ENCODE peak calls at places on chromosomes 2 and 18, in seven cellular contexts. N is cardiac muscle cell, M is BJ, V is A549, O is GM06990, Y is astrocyte of the spinal cord, Q is stomach. J is an unnamed sample.

GRCh38 chr2:160491922-160492371 is 1.7 kb downstream of the RBMS1 start:
- DNase-seq in N (peak), M (peak), V (peak), O (no peak), Y (peak), Q (no peak), J (no peak)

GRCh38 chr2:215966951-215967350 is 46.4 kb downstream of the MREG start:
- DNase-seq in N (no peak), M (no peak), V (no peak), O (no peak), Y (no peak), Q (no peak), J (no peak)

GRCh38 chr18:42030586-42031182 is 75.7 kb downstream of the PIK3C3 start:
- DNase-seq in N (peak), M (no peak), V (peak), O (no peak), Y (peak), Q (no peak), J (peak)

GRCh38 chr2:66189598-66189997 is 245.3 kb upstream of the MEIS1 start:
- DNase-seq in N (peak), M (no peak), V (no peak), O (no peak), Y (no peak), Q (no peak), J (no peak)

GRCh38 chr18:58370662-58371061 is 258.2 kb downstream of the ALPK2 start:
- DNase-seq in N (no peak), M (no peak), V (no peak), O (no peak), Y (no peak), Q (no peak), J (no peak)

GRCh38 chr18:77057043-77057442 is 75.5 kb downstream of the MBP start:
- DNase-seq in N (peak), M (no peak), V (no peak), O (no peak), Y (no peak), Q (no peak), J (no peak)

GRCh38 chr18:7682334-7682733 is 115.2 kb downstream of the PTPRM start:
- DNase-seq in N (no peak), M (no peak), V (no peak), O (no peak), Y (no peak), Q (no peak), J (no peak)

GRCh38 chr18:76005632-76006031 is 489.4 kb downstream of the ZNF516 start:
- DNase-seq in N (no peak), M (no peak), V (no peak), O (no peak), Y (no peak), Q (no peak), J (no peak)

GRCh38 chr2:55519908-55520885 is 679 bp downstream of the CFAP36 start:
- DNase-seq in N (peak), M (no peak), V (peak), O (no peak), Y (peak), Q (no peak), J (no peak)

GRCh38 chr2:112154246-112155110 is 16.3 kb downstream of the FBLN7 start:
- DNase-seq in N (no peak), M (no peak), V (no peak), O (no peak), Y (no peak), Q (peak), J (no peak)

GRCh38 chr18:74498712-74499629 is 2.8 kb downstream of the CNDP2 start:
- DNase-seq in N (no peak), M (no peak), V (no peak), O (peak), Y (no peak), Q (peak), J (no peak)

GRCh38 chr2:38065502-38066135 is 10.3 kb downstream of the CYP1B1 start:
- DNase-seq in N (peak), M (no peak), V (no peak), O (no peak), Y (no peak), Q (no peak), J (no peak)

GRCh38 chr2:139165041-139165440 is 384.9 kb upstream of the NXPH2 start:
- DNase-seq in N (no peak), M (no peak), V (no peak), O (no peak), Y (no peak), Q (no peak), J (no peak)

GRCh38 chr18:79905389-79905911 is 46.0 kb downstream of the SLC66A2 start:
- DNase-seq in N (peak), M (no peak), V (no peak), O (no peak), Y (no peak), Q (no peak), J (no peak)

GRCh38 chr2:172233947-172234715 is 131.4 kb upstream of the DLX2 start:
- DNase-seq in N (no peak), M (no peak), V (no peak), O (no peak), Y (no peak), Q (no peak), J (no peak)

GRCh38 chr2:235432741-235433520 is 60.9 kb upstream of the AGAP1 start:
- DNase-seq in N (no peak), M (no peak), V (no peak), O (no peak), Y (no peak), Q (no peak), J (no peak)

GRCh38 chr2:227849906-227850305 is 21.5 kb upstream of the DAW1 start:
- DNase-seq in N (no peak), M (no peak), V (no peak), O (no peak), Y (no peak), Q (no peak), J (no peak)

GRCh38 chr2:167005096-167005495 is 116.8 kb downstream of the XIRP2 start:
- DNase-seq in N (no peak), M (no peak), V (no peak), O (no peak), Y (peak), Q (no peak), J (no peak)

GRCh38 chr18:78984941-78985784 is 5.5 kb downstream of the SALL3 start:
- DNase-seq in N (peak), M (no peak), V (peak), O (no peak), Y (peak), Q (no peak), J (no peak)

GRCh38 chr18:77103181-77103875 is 29.3 kb downstream of the MBP start:
- DNase-seq in N (peak), M (no peak), V (no peak), O (no peak), Y (no peak), Q (no peak), J (no peak)

GRCh38 chr18:2847341-2848144 is 737 bp downstream of the EMILIN2 start:
- DNase-seq in N (peak), M (no peak), V (no peak), O (peak), Y (peak), Q (no peak), J (no peak)

GRCh38 chr2:161745866-161746614 is 121.8 kb downstream of the SLC4A10 start:
- DNase-seq in N (no peak), M (no peak), V (no peak), O (no peak), Y (no peak), Q (no peak), J (no peak)

GRCh38 chr2:72920317-72921087 is 3.2 kb downstream of the EMX1 start:
- DNase-seq in N (peak), M (no peak), V (no peak), O (peak), Y (peak), Q (peak), J (peak)

GRCh38 chr2:24972315-24972958 is 682 bp upstream of the DNAJC27 start:
- DNase-seq in N (peak), M (no peak), V (peak), O (no peak), Y (peak), Q (no peak), J (peak)

GRCh38 chr18:41466436-41467160 is 488.4 kb upstream of the PIK3C3 start:
- DNase-seq in N (no peak), M (peak), V (no peak), O (no peak), Y (no peak), Q (no peak), J (no peak)

GRCh38 chr2:5530022-5530696 is 162.0 kb upstream of the SOX11 start:
- DNase-seq in N (no peak), M (no peak), V (no peak), O (no peak), Y (no peak), Q (no peak), J (no peak)

GRCh38 chr18:46377557-46377956 is 273.4 kb downstream of the HAUS1 start:
- DNase-seq in N (no peak), M (no peak), V (no peak), O (no peak), Y (no peak), Q (no peak), J (no peak)

DNA sequence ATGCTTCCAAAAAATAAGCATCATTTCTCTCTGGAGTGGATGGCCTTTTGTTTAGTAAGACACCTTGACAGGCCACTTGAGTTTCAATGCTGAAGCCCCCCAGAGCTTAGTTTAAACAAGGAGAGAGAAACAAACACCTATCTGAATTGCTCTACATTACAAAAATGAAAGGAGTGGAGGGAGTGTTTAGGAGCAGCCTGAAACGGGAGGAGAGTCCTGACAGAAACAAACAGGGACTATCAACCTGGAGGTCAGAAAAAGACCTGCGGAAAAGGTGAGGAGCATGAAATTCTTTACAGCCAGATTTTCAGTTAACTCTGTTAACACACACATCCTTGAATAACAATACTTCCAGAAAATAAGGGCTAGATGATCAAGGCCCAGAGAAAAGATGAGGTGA is 126.2 kb downstream of the NR4A2 start:
- DNase-seq in N (no peak), M (no peak), V (no peak), O (no peak), Y (no peak), Q (no peak), J (no peak)
- TF ChIP-seq CTCF in N (no peak), M (no peak), V (no peak), O (no peak), Y (no peak), Q (no peak), J (no peak)

DNA sequence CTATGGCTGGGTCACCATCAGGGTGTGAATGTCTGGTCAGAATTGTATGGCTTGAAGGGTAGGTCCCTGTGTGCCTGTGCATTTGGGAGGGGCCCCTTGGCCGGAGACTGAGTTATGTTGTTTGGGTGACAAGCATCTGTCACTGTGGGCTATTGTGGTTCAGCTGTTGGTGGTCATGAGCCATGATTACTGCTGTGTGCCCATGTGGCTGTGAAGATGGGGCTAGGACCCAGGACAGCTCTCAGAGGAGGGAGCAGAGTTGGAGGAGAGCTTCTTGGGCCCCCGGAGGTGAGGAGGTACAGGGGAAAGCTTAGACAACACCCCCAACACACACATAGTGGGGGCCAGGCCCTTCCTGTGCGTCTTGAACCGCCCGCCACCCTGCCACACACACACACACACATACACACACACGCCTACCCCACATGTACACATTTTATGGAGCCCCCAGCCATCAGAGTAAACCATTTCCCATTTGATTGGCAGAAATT is 1.8 kb downstream of the GAREM2 start:
- DNase-seq in N (no peak), M (no peak), V (no peak), O (no peak), Y (no peak), Q (no peak), J (no peak)
- H3K4me3 ChIP-seq in N (no peak), M (no peak), V (no peak), O (no peak), Y (no peak), Q (no peak), J (no peak)

GRCh38 chr2:85600235-85600575 is 2.3 kb downstream of the TMEM150A start:
- DNase-seq in N (no peak), M (no peak), V (no peak), O (no peak), Y (no peak), Q (no peak), J (no peak)

GRCh38 chr2:85600951-85601770 is 1.3 kb downstream of the TMEM150A start:
- DNase-seq in N (no peak), M (no peak), V (no peak), O (no peak), Y (no peak), Q (no peak), J (no peak)

GRCh38 chr2:85604568-85605339 is 2.3 kb upstream of the TMEM150A start:
- DNase-seq in N (peak), M (no peak), V (no peak), O (no peak), Y (peak), Q (no peak), J (no peak)

GRCh38 chr2:85601771-85602475 is 575 bp downstream of the TMEM150A start:
- DNase-seq in N (peak), M (no peak), V (peak), O (no peak), Y (peak), Q (peak), J (no peak)

DNA sequence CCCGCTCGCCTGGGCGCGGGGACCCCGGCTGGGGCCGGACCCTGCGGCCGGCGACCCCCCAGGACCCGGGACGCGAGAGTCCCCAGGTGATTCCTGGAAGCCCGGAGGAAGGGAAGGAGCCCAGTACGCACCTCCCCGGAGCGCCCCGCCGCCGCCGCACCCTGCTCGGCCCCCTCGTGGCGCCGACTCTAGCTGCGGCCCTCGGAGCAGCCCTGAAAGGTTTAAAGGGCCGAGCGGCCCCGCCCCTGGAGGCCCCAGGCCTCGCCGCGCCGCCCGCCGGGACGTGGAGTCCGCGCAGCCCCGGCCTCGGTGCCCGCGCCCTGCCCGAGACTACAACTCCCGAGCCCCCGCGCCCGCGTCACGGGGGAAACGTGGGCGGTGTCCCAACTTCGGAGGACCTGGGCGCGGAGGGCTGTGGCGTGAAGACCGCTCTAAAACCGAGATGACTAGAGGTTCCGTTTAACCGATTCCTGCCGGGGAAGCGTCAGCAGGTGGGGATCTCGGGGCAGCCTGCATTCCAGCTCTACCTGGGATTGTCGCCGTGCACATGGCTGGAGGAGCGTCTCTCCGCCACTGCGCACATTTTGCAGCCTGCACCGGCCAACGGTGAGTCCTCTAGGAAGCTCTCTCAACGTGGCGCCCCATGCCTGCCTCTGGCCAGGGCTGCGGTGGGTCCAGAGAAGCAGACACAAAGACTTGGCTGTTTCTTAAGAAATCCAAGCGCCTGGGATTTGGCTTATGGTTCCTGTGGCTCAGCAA is at the start of gene TMEM150A:
- DNase-seq in N (peak), M (no peak), V (peak), O (peak), Y (peak), Q (peak), J (peak)
- TF ChIP-seq CTCF in N (peak), M (peak), V (peak), O (peak), Y (peak), Q (peak), J (no peak)

GRCh38 chr18:13377496-13377895 is 158.9 kb downstream of the LDLRAD4 start:
- DNase-seq in N (no peak), M (no peak), V (no peak), O (no peak), Y (no peak), Q (no peak), J (no peak)
- H3K4me3 ChIP-seq in N (no peak), M (no peak), V (no peak), O (no peak), Y (no peak), Q (no peak), J (no peak)

GRCh38 chr2:159117658-159118057 is 149.2 kb downstream of the TANC1 start:
- DNase-seq in N (no peak), M (no peak), V (no peak), O (no peak), Y (no peak), Q (no peak), J (no peak)

GRCh38 chr2:159118115-159118858 is 149.8 kb downstream of the TANC1 start:
- DNase-seq in N (peak), M (no peak), V (peak), O (no peak), Y (peak), Q (peak), J (peak)

GRCh38 chr2:159116922-159117321 is 148.5 kb downstream of the TANC1 start:
- DNase-seq in N (no peak), M (no peak), V (no peak), O (no peak), Y (no peak), Q (no peak), J (no peak)

GRCh38 chr2:159119652-159120257 is 151.3 kb downstream of the TANC1 start:
- DNase-seq in N (no peak), M (no peak), V (no peak), O (no peak), Y (no peak), Q (no peak), J (peak)

GRCh38 chr2:159118859-159119510 is 150.5 kb downstream of the TANC1 start:
- DNase-seq in N (no peak), M (no peak), V (no peak), O (no peak), Y (no peak), Q (no peak), J (no peak)
- TF ChIP-seq CTCF in N (no peak), M (no peak), V (no peak), O (no peak), Y (no peak), Q (no peak), J (no peak)

DNA sequence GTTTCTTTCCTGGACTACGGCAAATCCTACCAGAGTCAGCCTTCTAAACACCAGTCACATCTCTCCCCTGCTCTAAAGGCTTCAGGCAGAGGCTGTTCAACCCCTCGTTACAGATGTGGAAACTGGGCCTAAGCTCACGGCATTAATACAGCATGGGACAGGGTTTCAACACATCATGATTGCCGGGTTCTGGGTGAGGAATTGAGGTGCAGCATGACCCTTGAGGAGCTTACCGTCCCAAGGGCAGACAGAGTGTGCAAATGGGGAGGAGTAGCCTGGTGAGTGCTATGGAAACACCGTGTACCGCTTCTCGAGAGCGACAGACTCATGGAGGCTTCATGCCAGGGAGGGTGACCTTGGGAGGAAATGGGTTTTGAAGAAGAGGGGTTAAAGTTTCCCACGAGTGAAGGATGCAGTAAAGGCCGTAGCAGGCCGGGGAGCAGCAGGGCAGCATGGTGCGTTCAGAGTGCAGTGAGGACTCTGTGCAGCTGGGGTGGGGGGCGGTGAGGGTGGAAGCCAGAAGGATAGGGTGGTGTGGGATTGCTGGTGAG is 51.1 kb downstream of the TGOLN2 start:
- DNase-seq in N (no peak), M (no peak), V (no peak), O (no peak), Y (no peak), Q (no peak), J (no peak)
- H3K4me3 ChIP-seq in N (no peak), M (no peak), V (no peak), O (no peak), Y (no peak), Q (no peak), J (no peak)

DNA sequence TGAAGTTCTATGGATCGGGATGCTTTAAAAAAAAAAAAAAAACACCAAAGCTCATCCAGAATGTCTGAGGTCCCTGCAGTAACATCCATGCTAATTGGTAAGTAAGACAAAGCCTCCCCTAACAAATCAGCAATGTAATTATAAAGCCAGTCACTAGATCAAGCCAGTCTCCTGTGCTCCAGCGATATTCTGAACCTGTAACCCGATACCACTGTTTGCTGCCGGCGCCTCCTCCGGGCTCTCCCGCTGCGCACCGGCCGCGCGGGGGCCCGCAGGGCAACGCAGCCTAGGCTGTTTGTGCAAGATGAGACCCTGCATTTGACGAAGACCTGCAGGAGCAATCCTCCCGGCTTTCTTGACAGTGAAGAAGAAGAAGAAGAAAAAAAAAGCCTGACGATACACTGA is 8.7 kb downstream of the SERTAD2 start:
- DNase-seq in N (peak), M (no peak), V (peak), O (peak), Y (peak), Q (peak), J (peak)
- TF ChIP-seq CTCF in N (peak), M (peak), V (no peak), O (peak), Y (no peak), Q (no peak), J (no peak)

J was measured in BE2C.